ENCODE peak calls at places on chromosomes 12 and 14, in seven cellular contexts. One of them, this sample, is unnamed. For H3K4me1, the result is how much of the 10 kb centered on the place peaks cover.

GRCh38 chr14:99792551-99793212 is 531 bp upstream of the EML1 start:
- DNase-seq in cardiac muscle cell: peak
- DNase-seq in neural progenitor cell: peak
- DNase-seq in transverse colon: no peak
- DNase-seq in adrenal gland: peak
- DNase-seq in body of pancreas: peak
- DNase-seq in lung: no peak
- DNase-seq in this sample: peak

GRCh38 chr14:54338696-54339317 is 58.0 kb upstream of the CDKN3 start:
- DNase-seq in cardiac muscle cell: peak
- DNase-seq in neural progenitor cell: peak
- DNase-seq in transverse colon: no peak
- DNase-seq in adrenal gland: no peak
- DNase-seq in body of pancreas: no peak
- DNase-seq in lung: peak
- DNase-seq in this sample: no peak

GRCh38 chr12:29427964-29428363 is 47.0 kb upstream of the ERGIC2 start:
- DNase-seq in cardiac muscle cell: peak
- DNase-seq in neural progenitor cell: peak
- DNase-seq in transverse colon: no peak
- DNase-seq in adrenal gland: no peak
- DNase-seq in body of pancreas: no peak
- DNase-seq in lung: no peak
- DNase-seq in this sample: no peak

GRCh38 chr14:56333361-56334279 is 215.4 kb downstream of the PELI2 start:
- DNase-seq in cardiac muscle cell: peak
- DNase-seq in neural progenitor cell: no peak
- DNase-seq in transverse colon: no peak
- DNase-seq in adrenal gland: no peak
- DNase-seq in body of pancreas: peak
- DNase-seq in lung: no peak
- DNase-seq in this sample: no peak

GRCh38 chr14:70821916-70822705 is 12.8 kb upstream of the MAP3K9 start:
- DNase-seq in cardiac muscle cell: peak
- DNase-seq in neural progenitor cell: peak
- DNase-seq in transverse colon: peak
- DNase-seq in adrenal gland: peak
- DNase-seq in body of pancreas: peak
- DNase-seq in lung: peak
- DNase-seq in this sample: peak

GRCh38 chr14:96584199-96584906 is 82.2 kb downstream of the PAPOLA start:
- DNase-seq in cardiac muscle cell: peak
- DNase-seq in neural progenitor cell: peak
- DNase-seq in transverse colon: peak
- DNase-seq in adrenal gland: no peak
- DNase-seq in body of pancreas: peak
- DNase-seq in lung: peak
- DNase-seq in this sample: no peak

GRCh38 chr14:96038920-96039632 is at the start of gene C14orf132:
- DNase-seq in cardiac muscle cell: peak
- DNase-seq in neural progenitor cell: peak
- DNase-seq in transverse colon: peak
- DNase-seq in adrenal gland: peak
- DNase-seq in body of pancreas: peak
- DNase-seq in lung: peak
- DNase-seq in this sample: peak

GRCh38 chr14:92465353-92466067 is 48.1 kb upstream of the RIN3 start:
- DNase-seq in cardiac muscle cell: no peak
- DNase-seq in neural progenitor cell: no peak
- DNase-seq in transverse colon: no peak
- DNase-seq in adrenal gland: no peak
- DNase-seq in body of pancreas: no peak
- DNase-seq in lung: no peak
- DNase-seq in this sample: no peak

GRCh38 chr12:113287899-113288282 is 47.0 kb downstream of the SLC8B1 start:
- DNase-seq in cardiac muscle cell: no peak
- DNase-seq in neural progenitor cell: no peak
- DNase-seq in transverse colon: no peak
- DNase-seq in adrenal gland: no peak
- DNase-seq in body of pancreas: no peak
- DNase-seq in lung: no peak
- DNase-seq in this sample: no peak

GRCh38 chr12:25677180-25677937 is 124.3 kb upstream of the LMNTD1 start:
- DNase-seq in cardiac muscle cell: peak
- DNase-seq in neural progenitor cell: no peak
- DNase-seq in transverse colon: no peak
- DNase-seq in adrenal gland: no peak
- DNase-seq in body of pancreas: no peak
- DNase-seq in lung: no peak
- DNase-seq in this sample: no peak

GRCh38 chr14:22047105-22047504 is 373.5 kb upstream of the OR4E1 start:
- DNase-seq in cardiac muscle cell: no peak
- DNase-seq in neural progenitor cell: peak
- DNase-seq in transverse colon: no peak
- DNase-seq in adrenal gland: no peak
- DNase-seq in body of pancreas: peak
- DNase-seq in lung: no peak
- DNase-seq in this sample: no peak

GRCh38 chr12:120078868-120079267 is 37.7 kb downstream of the RAB35 start:
- DNase-seq in cardiac muscle cell: no peak
- DNase-seq in neural progenitor cell: no peak
- DNase-seq in transverse colon: no peak
- DNase-seq in adrenal gland: no peak
- DNase-seq in body of pancreas: no peak
- DNase-seq in lung: no peak
- DNase-seq in this sample: no peak

GRCh38 chr12:118237908-118238307 is 102.0 kb downstream of the PEBP1 start:
- DNase-seq in cardiac muscle cell: peak
- DNase-seq in neural progenitor cell: no peak
- DNase-seq in transverse colon: no peak
- DNase-seq in adrenal gland: no peak
- DNase-seq in body of pancreas: no peak
- DNase-seq in lung: no peak
- DNase-seq in this sample: no peak

GRCh38 chr14:91358654-91359210 is 58.9 kb downstream of the CCDC88C start:
- DNase-seq in cardiac muscle cell: no peak
- DNase-seq in neural progenitor cell: no peak
- DNase-seq in transverse colon: no peak
- DNase-seq in adrenal gland: no peak
- DNase-seq in body of pancreas: no peak
- DNase-seq in lung: no peak
- DNase-seq in this sample: no peak

GRCh38 chr12:123859035-123859434 is 96.9 kb downstream of the DNAH10 start:
- DNase-seq in cardiac muscle cell: no peak
- DNase-seq in neural progenitor cell: peak
- DNase-seq in transverse colon: no peak
- DNase-seq in adrenal gland: no peak
- DNase-seq in body of pancreas: no peak
- DNase-seq in lung: no peak
- DNase-seq in this sample: no peak

GRCh38 chr12:120067901-120068300 is 48.7 kb downstream of the RAB35 start:
- DNase-seq in cardiac muscle cell: no peak
- DNase-seq in neural progenitor cell: no peak
- DNase-seq in transverse colon: no peak
- DNase-seq in adrenal gland: no peak
- DNase-seq in body of pancreas: no peak
- DNase-seq in lung: no peak
- DNase-seq in this sample: no peak

GRCh38 chr14:76337619-76338545 is 38.1 kb upstream of the ESRRB start:
- DNase-seq in cardiac muscle cell: peak
- DNase-seq in neural progenitor cell: no peak
- DNase-seq in transverse colon: no peak
- DNase-seq in adrenal gland: no peak
- DNase-seq in body of pancreas: no peak
- DNase-seq in lung: no peak
- DNase-seq in this sample: no peak

GRCh38 chr14:104314251-104314941 is 176.0 kb downstream of the KIF26A start:
- DNase-seq in cardiac muscle cell: no peak
- DNase-seq in neural progenitor cell: no peak
- DNase-seq in transverse colon: no peak
- DNase-seq in adrenal gland: no peak
- DNase-seq in body of pancreas: peak
- DNase-seq in lung: no peak
- DNase-seq in this sample: peak

GRCh38 chr12:45343269-45344051 is 127.6 kb downstream of the ANO6 start:
- DNase-seq in cardiac muscle cell: peak
- DNase-seq in neural progenitor cell: no peak
- DNase-seq in transverse colon: no peak
- DNase-seq in adrenal gland: no peak
- DNase-seq in body of pancreas: no peak
- DNase-seq in lung: no peak
- DNase-seq in this sample: no peak

GRCh38 chr12:93127582-93128331 is 198.7 kb upstream of the EEA1 start:
- DNase-seq in cardiac muscle cell: peak
- DNase-seq in neural progenitor cell: peak
- DNase-seq in transverse colon: peak
- DNase-seq in adrenal gland: no peak
- DNase-seq in body of pancreas: peak
- DNase-seq in lung: peak
- DNase-seq in this sample: peak

GRCh38 chr12:131091413-131091975 is 137.8 kb downstream of the ADGRD1 start:
- DNase-seq in cardiac muscle cell: no peak
- DNase-seq in neural progenitor cell: no peak
- DNase-seq in transverse colon: peak
- DNase-seq in adrenal gland: no peak
- DNase-seq in body of pancreas: no peak
- DNase-seq in lung: no peak
- DNase-seq in this sample: no peak

GRCh38 chr14:33938131-33938949 is 12.5 kb downstream of the EGLN3 start:
- DNase-seq in cardiac muscle cell: peak
- DNase-seq in neural progenitor cell: peak
- DNase-seq in transverse colon: peak
- DNase-seq in adrenal gland: peak
- DNase-seq in body of pancreas: peak
- DNase-seq in lung: no peak
- DNase-seq in this sample: peak

GRCh38 chr14:74508844-74509428 is 15.4 kb downstream of the ISCA2 start:
- DNase-seq in cardiac muscle cell: no peak
- DNase-seq in neural progenitor cell: no peak
- DNase-seq in transverse colon: no peak
- DNase-seq in adrenal gland: no peak
- DNase-seq in body of pancreas: no peak
- DNase-seq in lung: no peak
- DNase-seq in this sample: peak

GRCh38 chr12:11542599-11542998 is 106.9 kb upstream of the ETV6 start:
- DNase-seq in cardiac muscle cell: peak
- DNase-seq in neural progenitor cell: no peak
- DNase-seq in transverse colon: no peak
- DNase-seq in adrenal gland: no peak
- DNase-seq in body of pancreas: no peak
- DNase-seq in lung: no peak
- DNase-seq in this sample: no peak

GRCh38 chr12:65306229-65306602 is 27.7 kb downstream of the MSRB3 start:
- DNase-seq in cardiac muscle cell: no peak
- DNase-seq in neural progenitor cell: no peak
- DNase-seq in transverse colon: no peak
- DNase-seq in adrenal gland: no peak
- DNase-seq in body of pancreas: no peak
- DNase-seq in lung: no peak
- DNase-seq in this sample: no peak
- H3K4me1 ChIP-seq in cardiac muscle cell: under half
- H3K4me1 ChIP-seq in neural progenitor cell: under half
- H3K4me1 ChIP-seq in transverse colon: under half
- H3K4me1 ChIP-seq in adrenal gland: under half
- H3K4me1 ChIP-seq in body of pancreas: under half
- H3K4me1 ChIP-seq in lung: under half
- H3K4me1 ChIP-seq in this sample: under half

DNA sequence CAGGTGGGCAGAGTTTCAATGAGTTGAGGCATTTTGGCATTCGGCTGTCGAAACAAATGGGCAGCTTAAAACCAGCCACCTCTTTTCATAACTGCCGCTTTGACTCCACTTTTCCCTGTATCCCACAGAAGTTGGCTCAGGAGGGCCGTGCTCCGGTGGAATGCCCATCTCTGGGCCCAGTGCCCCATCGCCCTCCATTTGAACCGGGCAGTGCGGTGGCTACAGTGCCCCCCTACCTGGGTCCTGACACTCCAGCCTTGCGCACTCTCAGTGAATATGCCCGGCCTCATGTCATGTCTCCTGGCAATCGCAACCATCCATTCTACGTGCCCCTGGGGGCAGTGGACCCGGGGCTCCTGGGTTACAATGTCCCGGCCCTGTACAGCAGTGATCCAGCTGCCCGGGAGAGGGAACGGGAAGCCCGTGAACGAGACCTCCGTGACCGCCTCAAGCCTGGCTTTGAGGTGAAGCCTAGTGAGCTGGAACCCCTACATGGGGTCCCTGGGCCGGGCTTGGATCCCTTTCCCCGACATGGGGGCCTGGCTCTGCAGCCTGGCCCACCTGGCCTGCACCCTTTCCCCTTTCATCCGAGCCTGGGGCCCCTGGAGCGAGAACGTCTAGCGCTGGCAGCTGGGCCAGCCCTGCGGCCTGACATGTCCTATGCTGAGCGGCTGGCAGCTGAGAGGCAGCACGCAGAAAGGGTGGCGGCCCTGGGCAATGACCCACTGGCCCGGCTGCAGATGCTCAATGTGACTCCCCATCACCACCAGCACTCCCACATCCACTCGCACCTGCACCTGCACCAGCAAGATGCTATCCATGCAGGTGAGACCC is 5.0 kb upstream of the RNU7-1 start:
- DNase-seq in cardiac muscle cell: no peak
- DNase-seq in neural progenitor cell: no peak
- DNase-seq in transverse colon: no peak
- DNase-seq in adrenal gland: no peak
- DNase-seq in body of pancreas: no peak
- DNase-seq in lung: no peak
- DNase-seq in this sample: peak
- TF ChIP-seq CTCF in cardiac muscle cell: no peak
- TF ChIP-seq CTCF in neural progenitor cell: no peak
- TF ChIP-seq CTCF in transverse colon: no peak
- TF ChIP-seq CTCF in adrenal gland: no peak
- TF ChIP-seq CTCF in body of pancreas: no peak
- TF ChIP-seq CTCF in lung: no peak
- TF ChIP-seq CTCF in this sample: no peak

GRCh38 chr12:81196595-81196994 is 118.7 kb downstream of the ACSS3 start:
- DNase-seq in cardiac muscle cell: no peak
- DNase-seq in neural progenitor cell: no peak
- DNase-seq in transverse colon: no peak
- DNase-seq in adrenal gland: no peak
- DNase-seq in body of pancreas: no peak
- DNase-seq in lung: no peak
- DNase-seq in this sample: no peak
- H3K4me1 ChIP-seq in cardiac muscle cell: under half
- H3K4me1 ChIP-seq in neural progenitor cell: under half
- H3K4me1 ChIP-seq in transverse colon: under half
- H3K4me1 ChIP-seq in adrenal gland: under half
- H3K4me1 ChIP-seq in body of pancreas: under half
- H3K4me1 ChIP-seq in lung: under half
- H3K4me1 ChIP-seq in this sample: under half

DNA sequence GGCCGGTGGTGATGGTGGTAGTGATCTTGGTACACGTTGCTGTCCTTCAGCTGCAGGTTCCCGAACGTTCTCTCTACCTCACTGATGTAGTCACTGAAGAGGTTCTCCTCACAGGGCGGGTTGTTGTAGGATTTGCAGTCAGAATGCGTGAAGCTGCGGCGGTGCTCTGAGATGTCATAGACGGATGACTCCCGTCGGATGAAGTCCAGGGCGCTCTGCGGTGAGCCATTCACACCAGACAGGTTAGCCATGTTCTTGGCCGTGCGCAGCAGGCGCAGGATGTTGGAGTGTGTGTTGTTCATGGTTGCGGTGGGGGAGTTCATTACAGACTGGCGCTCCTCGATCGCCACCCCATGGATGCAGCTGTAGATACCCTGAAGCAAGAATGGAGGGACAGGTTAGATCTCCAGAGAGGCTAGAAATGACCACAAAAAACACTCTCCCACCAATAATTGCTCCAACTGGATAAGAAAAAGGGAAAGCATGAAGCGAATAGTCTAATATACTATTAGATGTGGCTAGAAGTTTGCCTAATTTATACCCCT is 367.8 kb downstream of the EMP1 start:
- DNase-seq in cardiac muscle cell: no peak
- DNase-seq in neural progenitor cell: no peak
- DNase-seq in transverse colon: no peak
- DNase-seq in adrenal gland: no peak
- DNase-seq in body of pancreas: no peak
- DNase-seq in lung: no peak
- DNase-seq in this sample: no peak
- TF ChIP-seq CTCF in cardiac muscle cell: no peak
- TF ChIP-seq CTCF in neural progenitor cell: no peak
- TF ChIP-seq CTCF in transverse colon: no peak
- TF ChIP-seq CTCF in adrenal gland: no peak
- TF ChIP-seq CTCF in body of pancreas: no peak
- TF ChIP-seq CTCF in lung: no peak
- TF ChIP-seq CTCF in this sample: no peak